ENCODE peak calls at places on chromosomes 2 and 18, in five cellular contexts. N, A, W, V and O are unnamed samples.

GRCh38 chr2:205463626-205464025 is 218.7 kb upstream of the NRP2 start:
- DNase-seq in W (peak; percentile 23), A (no peak), V (no peak), N (no peak), O (no peak)

GRCh38 chr2:217331577-217332139 is 471.8 kb upstream of the TNP1 start:
- DNase-seq in A (no peak), V (no peak), N (peak; percentile 38), W (peak; percentile 21), O (no peak)

GRCh38 chr2:140580799-140581198 is 1550.0 kb downstream of the LRP1B start:
- DNase-seq in A (no peak), V (no peak), W (no peak), N (no peak), O (no peak)

GRCh38 chr18:50161806-50162205 is 33.1 kb downstream of the MYO5B start:
- DNase-seq in A (no peak), W (no peak), V (no peak), N (peak; percentile 36), O (no peak)

GRCh38 chr2:11343626-11344341 is 652 bp downstream of the ROCK2 start:
- DNase-seq in A (peak; percentile 58), W (peak; percentile 70), N (peak; percentile 44), V (peak; percentile 58), O (peak; percentile 42)

GRCh38 chr2:127625146-127625943 is 20.6 kb upstream of the GPR17 start:
- DNase-seq in N (no peak), A (no peak), V (no peak), W (no peak), O (peak; percentile 16)

GRCh38 chr18:4106407-4107033 is 348.6 kb downstream of the DLGAP1 start:
- DNase-seq in N (peak; percentile 38), V (peak; percentile 47), A (peak; percentile 58), W (peak; percentile 89), O (peak; percentile 16)

GRCh38 chr2:176435691-176436215 is 166.5 kb downstream of the MTX2 start:
- DNase-seq in V (no peak), W (no peak), N (no peak), A (no peak), O (no peak)

GRCh38 chr18:61852496-61852895 is 40.3 kb downstream of the RNF152 start:
- DNase-seq in V (no peak), A (no peak), N (peak; percentile 36), W (no peak), O (no peak)

GRCh38 chr18:14937271-14937670 is 189.3 kb downstream of the ANKRD30B start:
- DNase-seq in N (no peak), W (no peak), V (no peak), A (peak; percentile 23), O (no peak)

GRCh38 chr2:95273911-95274290 is 348 bp upstream of the PROM2 start:
- DNase-seq in V (no peak), A (no peak), W (no peak), N (no peak), O (peak; percentile 9)

GRCh38 chr18:79490593-79491551 is 95.1 kb downstream of the NFATC1 start:
- DNase-seq in N (no peak), W (no peak), A (no peak), V (peak; percentile 12), O (no peak)

GRCh38 chr2:209773377-209773776 is 1.7 kb downstream of the UNC80 start:
- DNase-seq in N (no peak), W (peak; percentile 43), V (no peak), A (no peak), O (no peak)

GRCh38 chr2:207130958-207131521 is 34.7 kb downstream of the KLF7 start:
- DNase-seq in V (no peak), W (no peak), N (no peak), A (no peak), O (no peak)

GRCh38 chr2:226673314-226673723 is 126.3 kb downstream of the IRS1 start:
- DNase-seq in A (no peak), V (no peak), N (peak; percentile 78), W (no peak), O (no peak)

GRCh38 chr2:33373986-33374385 is 102.5 kb upstream of the RASGRP3 start:
- DNase-seq in V (no peak), W (no peak), A (no peak), N (peak; percentile 91), O (no peak)

GRCh38 chr2:176447616-176448015 is 178.4 kb downstream of the MTX2 start:
- DNase-seq in V (no peak), A (no peak), W (no peak), N (no peak), O (no peak)

GRCh38 chr2:220025207-220025606 is 397.8 kb downstream of the SLC4A3 start:
- DNase-seq in W (no peak), V (no peak), N (peak; percentile 58), A (no peak), O (no peak)

GRCh38 chr2:16126969-16127940 is 186.9 kb downstream of the MYCN start:
- DNase-seq in V (no peak), A (no peak), W (no peak), N (no peak), O (no peak)

GRCh38 chr2:99975386-99975785 is 167.0 kb downstream of the AFF3 start:
- DNase-seq in W (no peak), V (no peak), A (no peak), N (peak; percentile 62), O (no peak)

GRCh38 chr2:55524884-55525437 is 5.4 kb downstream of the CFAP36 start:
- DNase-seq in V (no peak), W (no peak), A (no peak), N (no peak), O (no peak)

GRCh38 chr2:218399391-218400166 is at the start of gene CTDSP1:
- DNase-seq in A (peak; percentile 96), N (peak; percentile 97), W (peak; percentile 98), V (peak; percentile 97), O (peak; percentile 89)
- TF ChIP-seq CTCF in A (no peak), N (no peak), W (no peak), V (peak; percentile 23), O (no peak)

DNA sequence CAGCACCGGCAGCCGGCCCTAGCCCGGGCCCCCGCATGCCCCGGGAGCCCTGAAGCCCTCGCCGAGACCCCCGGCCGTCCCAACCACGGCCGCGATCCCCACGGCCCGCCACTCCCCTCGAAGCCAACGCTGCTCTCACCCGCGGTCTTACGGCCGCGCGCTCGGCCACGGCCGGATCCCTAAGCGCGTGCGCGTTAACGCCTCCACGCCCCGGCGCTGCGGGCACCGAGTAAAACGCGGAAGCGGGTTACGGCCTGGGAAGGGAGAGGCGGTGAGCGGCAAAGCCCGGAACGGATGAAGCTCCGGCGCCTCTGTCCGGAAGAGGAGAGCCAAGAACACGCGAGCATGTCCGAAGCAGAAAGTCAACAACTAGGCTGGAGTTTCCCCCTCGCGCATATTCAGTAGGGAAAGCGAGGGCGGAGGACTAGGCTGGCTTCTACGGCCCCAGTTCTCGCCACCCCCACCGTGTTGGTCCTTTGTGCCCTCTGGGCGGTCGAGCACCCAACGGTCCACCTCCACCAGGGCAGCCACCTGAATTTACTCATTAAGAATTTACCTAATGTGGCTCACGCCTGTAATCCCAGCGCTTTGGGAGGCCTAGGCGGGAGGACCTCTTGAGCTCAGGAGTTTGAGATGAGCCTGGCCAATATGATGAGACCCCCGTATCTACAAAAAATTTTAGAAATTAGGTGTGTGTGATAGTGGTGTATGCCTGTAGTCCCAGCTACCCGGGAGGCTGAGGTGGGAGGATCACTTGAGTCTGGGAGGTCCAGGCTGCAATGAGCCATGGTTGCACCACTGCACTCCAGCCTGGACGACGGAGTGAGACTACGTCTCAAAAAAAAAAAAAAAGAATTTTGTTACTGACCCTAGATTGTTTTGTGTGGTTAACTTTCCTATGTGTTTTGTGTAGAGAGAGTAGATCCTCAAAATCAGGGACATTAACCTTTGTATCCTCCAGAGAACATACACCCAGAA is at the start of gene KANSL3:
- DNase-seq in W (peak; percentile 97), V (peak; percentile 89), N (peak; percentile 92), A (peak; percentile 93), O (peak; percentile 94)
- TF ChIP-seq CTCF in W (no peak), V (no peak), N (no peak), A (no peak), O (no peak)

DNA sequence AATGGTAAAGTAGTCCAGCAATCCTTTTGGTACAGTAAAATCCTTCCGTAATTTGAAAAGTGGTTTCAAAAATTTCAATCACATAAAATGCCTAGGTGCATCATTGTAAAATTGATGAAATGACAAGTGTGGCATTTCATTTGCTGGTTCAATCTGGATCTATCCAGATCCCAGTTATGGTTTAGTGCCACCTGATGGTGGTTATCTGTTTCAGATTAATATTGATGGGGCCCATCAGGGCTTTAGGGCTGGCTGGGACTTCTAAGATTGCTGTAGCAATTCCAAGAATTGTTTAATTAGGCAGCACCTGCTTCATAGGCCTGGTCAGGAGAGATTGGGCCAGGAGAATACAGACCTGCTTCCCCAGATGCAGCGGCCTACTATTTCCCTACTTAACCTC is 55.5 kb upstream of the PIK3C3 start:
- DNase-seq in N (peak; percentile 8), A (no peak), V (no peak), W (peak; percentile 3), O (no peak)
- TF ChIP-seq CTCF in N (peak; percentile 8), A (no peak), V (no peak), W (peak; percentile 25), O (no peak)

GRCh38 chr2:182649316-182649715 is 66.7 kb upstream of the DNAJC10 start:
- DNase-seq in V (no peak), W (peak; percentile 88), N (peak; percentile 43), A (no peak), O (no peak)

GRCh38 chr2:182647499-182647787 is 68.6 kb upstream of the DNAJC10 start:
- DNase-seq in A (no peak), N (no peak), W (no peak), V (no peak), O (no peak)

GRCh38 chr2:182652326-182652725 is 63.7 kb upstream of the DNAJC10 start:
- DNase-seq in N (peak; percentile 9), V (no peak), W (no peak), A (no peak), O (no peak)

GRCh38 chr2:182646763-182647498 is 69.1 kb upstream of the DNAJC10 start:
- DNase-seq in W (no peak), V (no peak), A (no peak), N (no peak), O (no peak)

GRCh38 chr2:182650704-182651103 is 65.4 kb upstream of the DNAJC10 start:
- DNase-seq in A (no peak), V (no peak), W (peak; percentile 73), N (peak; percentile 66), O (no peak)
- TF ChIP-seq CTCF in A (peak; percentile 26), V (peak; percentile 69), W (peak; percentile 68), N (peak; percentile 43), O (no peak)